ENCODE peak calls at places on chromosomes 1 and 21, in six cellular contexts. P, X, Y, U, D and H are unnamed samples.

GRCh38 chr1:219575563-219575962 is 37.3 kb downstream of the ZC3H11B start:
- DNase-seq in U (no peak), P (no peak), Y (no peak), D (no peak), X (no peak), H (no peak)

GRCh38 chr1:26221094-26221493 is 12.9 kb upstream of the CEP85 start:
- DNase-seq in D (no peak), P (no peak), X (no peak), Y (no peak), U (no peak), H (no peak)

GRCh38 chr1:214018605-214019268 is 31.0 kb downstream of the PROX1 start:
- DNase-seq in P (no peak), D (no peak), Y (no peak), X (no peak), U (peak; percentile 1), H (no peak)

GRCh38 chr1:60458111-60458510 is 384.5 kb upstream of the C1orf87 start:
- DNase-seq in P (no peak), D (no peak), U (no peak), X (no peak), Y (no peak), H (no peak)

GRCh38 chr1:166888710-166889109 is 12.6 kb upstream of the TADA1 start:
- DNase-seq in P (no peak), U (no peak), D (no peak), Y (no peak), X (no peak), H (no peak)

GRCh38 chr1:47703981-47704596 is 266.2 kb downstream of the FOXD2 start:
- DNase-seq in P (peak; percentile 15), D (no peak), X (no peak), U (no peak), Y (peak; percentile 91), H (no peak)

GRCh38 chr1:34985063-34985770 is at the start of gene TMEM35B:
- DNase-seq in D (peak; percentile 88), Y (peak; percentile 80), U (peak; percentile 78), X (peak; percentile 32), P (peak; percentile 34), H (peak; percentile 82)

GRCh38 chr1:185973645-185974044 is 239.5 kb downstream of the HMCN1 start:
- DNase-seq in D (no peak), Y (peak; percentile 94), P (no peak), X (no peak), U (no peak), H (no peak)

GRCh38 chr1:156643266-156644092 is 1.6 kb downstream of the BCAN start:
- DNase-seq in Y (no peak), U (no peak), D (no peak), P (no peak), X (no peak), H (no peak)

GRCh38 chr1:223700388-223700918 is 11.9 kb upstream of the CAPN2 start:
- DNase-seq in P (no peak), Y (peak; percentile 51), D (no peak), U (no peak), X (no peak), H (no peak)

GRCh38 chr1:118247593-118247992 is 62.6 kb upstream of the SPAG17 start:
- DNase-seq in D (no peak), P (peak; percentile 1), Y (peak; percentile 38), X (no peak), U (peak; percentile 1), H (no peak)

GRCh38 chr1:162561616-162562451 is at the start of gene UAP1:
- DNase-seq in X (no peak), U (peak; percentile 16), Y (peak; percentile 61), P (peak; percentile 11), D (no peak), H (no peak)

GRCh38 chr1:20166047-20166446 is 19.8 kb upstream of the UBXN10 start:
- DNase-seq in Y (peak; percentile 56), U (no peak), P (no peak), X (no peak), D (no peak), H (no peak)

GRCh38 chr1:48675251-48675650 is 101.4 kb downstream of the BEND5 start:
- DNase-seq in Y (no peak), P (no peak), X (no peak), D (no peak), U (no peak), H (no peak)

GRCh38 chr1:3105167-3105863 is 36.3 kb downstream of the PRDM16 start:
- DNase-seq in X (peak; percentile 72), U (no peak), D (no peak), P (no peak), Y (peak; percentile 17), H (no peak)

DNA sequence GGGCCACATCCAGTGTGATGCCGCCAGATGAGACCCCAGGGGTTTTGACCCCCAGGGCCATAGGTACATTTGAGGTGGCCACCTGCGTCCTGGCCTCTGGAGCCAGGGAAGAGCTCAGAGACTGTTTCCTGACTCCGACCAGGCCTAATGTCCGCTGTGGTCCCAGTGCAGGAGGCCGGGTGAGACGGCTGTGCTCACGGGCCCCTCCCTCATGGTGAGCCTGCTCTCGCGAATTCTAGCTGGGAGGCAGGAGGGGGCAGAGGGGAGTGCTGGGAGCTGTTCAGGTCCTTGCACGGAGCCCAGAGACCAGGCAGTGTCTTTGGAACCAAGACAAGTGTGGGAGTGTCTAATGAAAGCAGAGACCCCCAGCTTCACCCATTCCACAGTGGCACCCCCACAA is 256.2 kb upstream of the C1orf174 start:
- DNase-seq in Y (no peak), U (no peak), D (no peak), X (no peak), P (no peak), H (no peak)
- H3K9me3 ChIP-seq in Y (no peaks in the 10 kb centered on the region), U (no peaks in the 10 kb centered on the region), D (no peaks in the 10 kb centered on the region), X (no peaks in the 10 kb centered on the region), P (no peaks in the 10 kb centered on the region), H (no peaks in the 10 kb centered on the region)

GRCh38 chr21:15409031-15409430 is 320.8 kb upstream of the USP25 start:
- DNase-seq in D (no peak), U (no peak), X (no peak), P (no peak), Y (no peak), H (no peak)
- H3K9me3 ChIP-seq in D (no peaks in the 10 kb centered on the region), U (no peaks in the 10 kb centered on the region), X (peaks cover 23% of the 10 kb centered on the region), P (no peaks in the 10 kb centered on the region), Y (no peaks in the 10 kb centered on the region), H (no peaks in the 10 kb centered on the region)

DNA sequence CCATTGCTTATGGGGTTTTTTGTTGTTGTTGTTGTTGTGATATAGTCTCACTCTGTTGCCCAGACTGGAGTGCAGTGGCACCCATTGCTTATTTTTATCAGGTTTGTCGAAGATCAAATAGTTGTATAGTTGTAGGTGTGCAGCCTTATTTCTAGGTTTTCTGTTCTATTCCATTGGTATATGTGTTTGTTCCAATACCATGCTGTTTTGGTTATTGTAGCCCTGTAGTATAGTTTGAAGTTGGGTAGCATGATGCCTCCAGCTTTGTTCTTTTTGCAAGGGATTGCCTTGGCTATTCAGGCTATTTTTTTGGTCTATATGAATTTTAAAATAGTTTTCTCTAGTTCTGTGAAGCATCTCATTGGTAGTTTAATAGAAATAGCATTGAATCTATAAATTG is 11.6 kb downstream of the ZNF678 start:
- DNase-seq in Y (no peak), X (no peak), U (no peak), P (no peak), D (no peak), H (no peak)
- H3K9me3 ChIP-seq in Y (no peaks in the 10 kb centered on the region), X (peaks cover 34% of the 10 kb centered on the region), U (peaks cover 67% of the 10 kb centered on the region), P (peaks cover 62% of the 10 kb centered on the region), D (no peaks in the 10 kb centered on the region), H (peaks cover 28% of the 10 kb centered on the region)

GRCh38 chr1:227532019-227532619 is 31.2 kb upstream of the ZNF678 start:
- DNase-seq in Y (no peak), P (no peak), X (no peak), U (no peak), D (no peak), H (no peak)
- H3K9me3 ChIP-seq in Y (peaks cover 11% of the 10 kb centered on the region), P (peaks cover 78% of the 10 kb centered on the region), X (peaks cover 75% of the 10 kb centered on the region), U (no peaks in the 10 kb centered on the region), D (peaks cover 39% of the 10 kb centered on the region), H (peaks cover 50% of the 10 kb centered on the region)